ENCODE peak calls at places on chromosome 20, in five cellular contexts. U is stomach, K is A549, Y is ovary, H is GM12878. B is an unnamed sample.

GRCh38 chr20:51720854-51721253 is 47.3 kb downstream of the ATP9A start:
- DNase-seq in U (no peak), H (no peak), Y (no peak), K (no peak), B (no peak)

GRCh38 chr20:40689943-40690835 is 1.2 kb upstream of the MAFB start:
- DNase-seq in Y (peak; percentile 90), K (peak; percentile 73), U (peak; percentile 90), H (no peak), B (peak; percentile 92)

GRCh38 chr20:11791316-11792228 is 126.1 kb upstream of the BTBD3 start:
- DNase-seq in K (no peak), H (no peak), U (no peak), Y (no peak), B (no peak)

GRCh38 chr20:4809707-4810106 is 88.0 kb downstream of the PRND start:
- DNase-seq in H (peak; percentile 49), K (no peak), Y (no peak), U (no peak), B (no peak)

GRCh38 chr20:41594514-41595322 is 23.5 kb downstream of the CHD6 start:
- DNase-seq in U (no peak), Y (no peak), H (no peak), K (no peak), B (no peak)

GRCh38 chr20:63743210-63743970 is 3.8 kb downstream of the SLC2A4RG start:
- DNase-seq in H (no peak), K (no peak), U (no peak), Y (peak; percentile 24), B (no peak)

GRCh38 chr20:47358672-47359532 is 2.4 kb upstream of the ZMYND8 start:
- DNase-seq in K (peak; percentile 32), U (peak; percentile 91), H (no peak), Y (peak; percentile 78), B (peak; percentile 72)

GRCh38 chr20:23419995-23420901 is 1.0 kb downstream of the NAPB start:
- DNase-seq in Y (peak; percentile 56), H (no peak), K (peak; percentile 45), U (peak; percentile 89), B (no peak)

GRCh38 chr20:49768204-49769124 is 44.2 kb upstream of the SLC9A8 start:
- DNase-seq in U (peak; percentile 73), H (peak; percentile 31), Y (peak; percentile 82), K (peak; percentile 66), B (peak; percentile 81)

GRCh38 chr20:33076662-33077398 is 2.6 kb upstream of the BPIFB4 start:
- DNase-seq in H (no peak), K (peak; percentile 39), Y (no peak), U (no peak), B (no peak)

GRCh38 chr20:17680128-17680835 is 1.8 kb downstream of the RRBP1 start:
- DNase-seq in K (peak; percentile 78), Y (peak; percentile 68), H (no peak), U (peak; percentile 74), B (peak; percentile 69)
- H3K27ac ChIP-seq in K (peak overlapping the region; percentile 95), Y (peak overlapping the region; percentile 84), H (peak overlapping the region; percentile 78), U (peak overlapping the region; percentile 95), B (peak overlapping the region; percentile 94)

GRCh38 chr20:60955687-60956086 is 296.4 kb upstream of the CDH4 start:
- DNase-seq in H (no peak), Y (no peak), U (no peak), K (no peak), B (peak; percentile 29)
- H3K4me1 ChIP-seq in H (no peaks in the 10 kb centered on the region), Y (no peaks in the 10 kb centered on the region), U (no peaks in the 10 kb centered on the region), K (no peaks in the 10 kb centered on the region), B (no peaks in the 10 kb centered on the region)

GRCh38 chr20:10360878-10361277 is 73.1 kb downstream of the MKKS start:
- DNase-seq in U (no peak), Y (no peak), K (no peak), H (no peak), B (no peak)
- TF ChIP-seq EP300 in U (no peak), Y (no peak), K (no peak), H (no peak), B (no peak)

GRCh38 chr20:8431538-8432434 is 299.7 kb downstream of the PLCB1 start:
- DNase-seq in Y (peak; percentile 62), U (no peak), K (no peak), H (no peak), B (peak; percentile 21)
- H3K27ac ChIP-seq in Y (no peak overlapping the region), U (no peak overlapping the region), K (no peak overlapping the region), H (no peak overlapping the region), B (peak overlapping the region; percentile 51)

GRCh38 chr20:38277691-38278090 is 17.2 kb upstream of the KIAA1755 start:
- DNase-seq in Y (no peak), U (no peak), H (no peak), K (no peak), B (no peak)

GRCh38 chr20:38278763-38279162 is 18.2 kb upstream of the KIAA1755 start:
- DNase-seq in U (no peak), Y (no peak), H (no peak), K (no peak), B (no peak)

GRCh38 chr20:38275815-38276550 is 15.4 kb upstream of the KIAA1755 start:
- DNase-seq in U (no peak), Y (no peak), K (no peak), H (no peak), B (no peak)

GRCh38 chr20:38278150-38278549 is 17.6 kb upstream of the KIAA1755 start:
- DNase-seq in U (no peak), K (no peak), Y (peak; percentile 10), H (no peak), B (no peak)

GRCh38 chr20:38277285-38277684 is 16.8 kb upstream of the KIAA1755 start:
- DNase-seq in Y (peak; percentile 0), U (no peak), H (no peak), K (no peak), B (no peak)
- H3K4me1 ChIP-seq in Y (peaks cover 2% of the 10 kb centered on the region), U (peaks cover 4% of the 10 kb centered on the region), H (no peaks in the 10 kb centered on the region), K (no peaks in the 10 kb centered on the region), B (no peaks in the 10 kb centered on the region)

GRCh38 chr20:1815502-1816085 is 79.6 kb upstream of the SIRPA start:
- DNase-seq in U (no peak), Y (no peak), K (no peak), H (no peak), B (no peak)

GRCh38 chr20:1817577-1818211 is 77.5 kb upstream of the SIRPA start:
- DNase-seq in H (no peak), U (no peak), K (no peak), Y (no peak), B (no peak)

GRCh38 chr20:1818895-1819294 is 76.3 kb upstream of the SIRPA start:
- DNase-seq in K (no peak), Y (no peak), H (no peak), U (no peak), B (no peak)

GRCh38 chr20:1818247-1818840 is 76.9 kb upstream of the SIRPA start:
- DNase-seq in U (no peak), Y (no peak), H (no peak), K (no peak), B (no peak)

DNA sequence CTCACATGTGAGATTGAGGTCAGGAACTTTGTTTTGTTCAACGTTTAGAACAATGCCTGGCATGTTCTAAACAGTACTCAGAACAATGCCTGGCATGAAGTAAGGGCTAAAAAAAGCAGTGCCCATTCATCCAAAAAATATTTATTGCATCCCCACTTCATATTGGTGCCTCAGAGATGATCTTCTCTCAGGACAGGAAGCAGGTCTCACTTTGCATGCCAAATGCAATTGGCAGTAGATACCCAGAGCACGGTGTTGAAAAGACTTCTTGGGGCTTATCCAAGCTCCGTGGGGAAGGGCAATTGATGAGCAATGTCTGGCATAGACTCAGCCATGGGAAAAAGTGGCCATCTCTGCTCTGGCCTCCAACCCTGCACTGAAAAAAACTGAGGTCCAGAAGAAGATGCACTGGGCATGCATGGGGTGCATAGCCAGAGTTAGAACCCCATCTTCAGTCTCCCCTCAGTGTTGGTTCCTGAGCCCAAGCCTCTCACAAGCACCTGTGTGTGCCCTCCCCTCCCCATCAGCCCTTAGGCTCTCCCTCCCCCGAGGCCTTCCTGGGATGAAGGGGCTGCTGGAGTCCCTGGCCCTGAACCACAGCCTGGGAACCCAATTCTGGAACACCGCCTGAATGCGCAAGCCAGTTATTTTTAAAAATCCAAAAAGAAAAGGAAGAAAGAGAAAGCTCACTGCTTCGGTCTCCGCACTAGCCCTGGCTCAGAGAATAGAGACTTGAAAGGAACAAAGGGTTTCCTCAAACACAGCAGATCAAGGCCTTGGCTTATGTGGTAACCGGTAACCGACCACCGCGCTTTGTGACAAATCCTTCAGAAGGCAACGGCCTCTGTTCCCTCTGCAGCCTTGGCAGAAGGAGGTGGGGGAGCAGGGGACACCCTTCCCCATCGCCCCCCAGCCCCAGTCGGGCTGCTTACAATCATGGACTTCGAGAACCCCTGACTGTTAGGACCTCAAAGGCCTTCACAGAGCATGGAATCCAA is 78.5 kb upstream of the SIRPA start:
- DNase-seq in K (no peak), U (no peak), H (no peak), Y (no peak), B (no peak)
- TF ChIP-seq EP300 in K (peak; percentile 30), U (no peak), H (no peak), Y (no peak), B (no peak)

DNA sequence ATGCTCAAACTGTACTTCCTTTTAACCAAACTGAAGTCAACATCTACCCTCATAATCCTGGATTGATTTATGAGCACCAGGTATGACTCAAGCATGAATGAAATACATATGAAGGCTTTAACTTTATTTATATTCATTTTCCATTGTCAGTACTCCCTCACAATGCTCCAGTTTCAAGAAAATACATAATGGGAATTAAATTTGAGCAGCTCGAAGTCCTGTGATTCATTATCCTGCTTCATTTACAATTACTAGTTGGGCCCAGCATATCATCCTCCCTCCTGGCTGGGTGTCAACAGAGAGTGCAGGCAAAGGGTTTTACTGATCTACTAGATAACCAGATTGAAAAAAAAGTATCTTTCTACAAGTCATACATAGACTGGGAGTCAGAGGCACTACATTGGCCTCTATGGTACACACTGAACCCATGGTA is 10.1 kb downstream of the SAMHD1 start:
- DNase-seq in Y (peak; percentile 48), U (no peak), H (no peak), K (no peak), B (no peak)
- H3K27ac ChIP-seq in Y (peak overlapping the region; percentile 1), U (peak overlapping the region; percentile 73), H (no peak overlapping the region), K (no peak overlapping the region), B (peak overlapping the region; percentile 99)

GRCh38 chr20:2691663-2692035 is 931 bp upstream of the EBF4 start:
- DNase-seq in H (no peak), U (no peak), K (no peak), Y (peak; percentile 35), B (no peak)
- H3K4me1 ChIP-seq in H (no peaks in the 10 kb centered on the region), U (peaks cover 9% of the 10 kb centered on the region), K (peaks cover 8% of the 10 kb centered on the region), Y (no peaks in the 10 kb centered on the region), B (peaks cover 6% of the 10 kb centered on the region)

DNA sequence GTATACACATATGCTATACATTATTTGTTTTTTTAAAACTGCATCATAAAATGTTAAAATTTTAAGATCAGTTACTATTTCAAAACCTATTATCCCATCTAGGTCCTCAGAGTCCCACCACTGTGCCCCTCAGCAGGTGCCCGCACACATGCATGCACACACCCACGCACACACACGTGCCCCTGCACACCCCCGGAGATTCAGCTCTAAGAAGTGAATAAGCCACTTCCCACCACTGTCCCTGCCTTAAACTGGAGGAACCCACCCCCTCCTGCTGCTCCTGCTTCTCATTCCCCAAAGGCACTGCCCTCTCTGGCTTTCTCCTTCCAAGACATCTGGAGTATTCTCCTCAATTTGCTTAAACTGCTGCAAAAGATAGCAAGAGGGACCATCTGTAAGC is 5.4 kb upstream of the FAM210B start:
- DNase-seq in K (no peak), U (no peak), H (no peak), Y (no peak), B (no peak)
- TF ChIP-seq EP300 in K (no peak), U (no peak), H (no peak), Y (no peak), B (no peak)

GRCh38 chr20:17887331-17888030 is 81.1 kb downstream of the SNX5 start:
- DNase-seq in U (no peak), Y (peak; percentile 8), H (no peak), K (no peak), B (no peak)
- H3K27ac ChIP-seq in U (no peak overlapping the region), Y (no peak overlapping the region), H (no peak overlapping the region), K (no peak overlapping the region), B (no peak overlapping the region)

B was measured in tibial nerve.